ENCODE peak calls at places on chromosomes 5 and 9, in eight cellular contexts. Q is NCI-H1694 treated with DMSO at 0.1 percent for 48 hours, Y is fibroblast of the conjunctiva, A is OCI-LY7, M is HepG2, D is fibroblast of lung, S is posterior cingulate gyrus, I is COR-L47. U is an unnamed sample.

GRCh38 chr9:37031902-37032301 is 2.2 kb downstream of the PAX5 start:
- DNase-seq in Y (no peak), M (no peak), S (no peak), I (no peak), Q (no peak), A (peak), D (no peak), U (no peak)

GRCh38 chr9:12426198-12426864 is 266.9 kb upstream of the TYRP1 start:
- DNase-seq in S (no peak), M (no peak), A (no peak), I (peak), Y (peak), D (peak), Q (peak), U (peak)

GRCh38 chr9:110123364-110124095 is 84.4 kb downstream of the C9orf152 start:
- DNase-seq in M (no peak), A (no peak), D (peak), Q (no peak), S (no peak), I (no peak), Y (no peak), U (no peak)

GRCh38 chr5:126003309-126003708 is 419.9 kb upstream of the GRAMD2B start:
- DNase-seq in Q (no peak), A (no peak), Y (peak), D (peak), S (no peak), M (no peak), I (no peak), U (no peak)

GRCh38 chr5:111367081-111367480 is 142.9 kb downstream of the CAMK4 start:
- DNase-seq in D (no peak), A (no peak), Y (no peak), I (no peak), S (no peak), Q (no peak), M (no peak), U (peak)

GRCh38 chr5:176639981-176640380 is 7.3 kb upstream of the TSPAN17 start:
- DNase-seq in A (no peak), Q (peak), S (peak), D (peak), Y (peak), I (peak), M (no peak), U (no peak)

GRCh38 chr5:109309326-109310063 is 100.3 kb downstream of the PJA2 start:
- DNase-seq in S (no peak), A (no peak), Q (no peak), D (no peak), I (no peak), M (no peak), Y (no peak), U (no peak)

GRCh38 chr9:127779136-127779981 is 893 bp upstream of the SH2D3C start:
- DNase-seq in S (no peak), Q (no peak), M (no peak), Y (peak), A (peak), I (no peak), D (peak), U (no peak)

GRCh38 chr9:114382951-114383865 is 4.6 kb downstream of the AKNA start:
- DNase-seq in I (no peak), A (no peak), Y (no peak), S (peak), D (peak), M (no peak), Q (no peak), U (no peak)

GRCh38 chr5:127229185-127229889 is 61.3 kb upstream of the MEGF10 start:
- DNase-seq in D (peak), I (peak), S (peak), Q (no peak), M (no peak), A (no peak), Y (no peak), U (peak)

GRCh38 chr9:90855208-90856000 is 53.8 kb downstream of the SYK start:
- DNase-seq in Q (peak), I (no peak), M (no peak), S (no peak), Y (no peak), D (no peak), A (no peak), U (no peak)

GRCh38 chr5:125750538-125751186 is 672.5 kb upstream of the GRAMD2B start:
- DNase-seq in S (no peak), Q (no peak), Y (no peak), I (no peak), D (no peak), M (no peak), A (no peak), U (no peak)

GRCh38 chr5:604391-604831 is 7.7 kb upstream of the CEP72 start:
- DNase-seq in S (peak), D (no peak), A (no peak), I (no peak), Y (no peak), M (no peak), Q (no peak), U (no peak)

GRCh38 chr5:133195250-133195649 is 143.4 kb downstream of the HSPA4 start:
- DNase-seq in I (no peak), S (no peak), Y (no peak), A (no peak), D (no peak), M (no peak), Q (no peak), U (no peak)

GRCh38 chr5:96790851-96791513 is 16.8 kb downstream of the ERAP1 start:
- DNase-seq in D (peak), I (peak), S (no peak), Q (no peak), M (no peak), Y (no peak), A (no peak), U (no peak)

GRCh38 chr5:33074548-33074947 is 363.4 kb downstream of the NPR3 start:
- DNase-seq in I (no peak), S (no peak), Q (no peak), Y (no peak), A (no peak), M (no peak), D (peak), U (no peak)

GRCh38 chr9:68999393-69000105 is 14.4 kb downstream of the PRKACG start:
- DNase-seq in I (peak), Q (peak), D (peak), A (peak), S (no peak), Y (peak), M (peak), U (peak)

GRCh38 chr9:127170652-127171051 is 48.2 kb upstream of the ANGPTL2 start:
- DNase-seq in S (no peak), D (no peak), I (no peak), A (no peak), Q (no peak), Y (no peak), M (no peak), U (no peak)

GRCh38 chr9:136234597-136234996 is 11.0 kb downstream of the QSOX2 start:
- DNase-seq in I (no peak), S (no peak), D (no peak), Q (no peak), A (no peak), M (no peak), Y (no peak), U (no peak)

GRCh38 chr9:136143215-136144001 is 24.7 kb upstream of the TMEM250 start:
- DNase-seq in D (peak), Q (peak), S (no peak), I (peak), M (peak), Y (no peak), A (peak), U (no peak)

GRCh38 chr9:117549444-117549843 is 134.6 kb upstream of the ASTN2 start:
- DNase-seq in I (no peak), Q (no peak), D (no peak), M (no peak), A (no peak), Y (no peak), S (no peak), U (no peak)

GRCh38 chr9:132074736-132075135 is 4.9 kb downstream of the MED27 start:
- DNase-seq in M (no peak), Q (no peak), S (no peak), Y (peak), D (peak), A (no peak), I (no peak), U (no peak)

GRCh38 chr5:96680759-96681158 is 18.6 kb downstream of the CAST start:
- DNase-seq in Q (no peak), A (no peak), M (no peak), Y (no peak), S (no peak), D (no peak), I (no peak), U (no peak)

GRCh38 chr5:68368280-68368679 is 152.7 kb downstream of the PIK3R1 start:
- DNase-seq in D (no peak), Q (no peak), S (no peak), M (peak), I (no peak), Y (no peak), A (no peak), U (no peak)

GRCh38 chr9:137971477-137972138 is 94.0 kb downstream of the CACNA1B start:
- DNase-seq in D (no peak), Q (no peak), M (no peak), S (peak), I (no peak), Y (no peak), A (no peak), U (no peak)

GRCh38 chr9:112157087-112157486 is 18.0 kb downstream of the SUSD1 start:
- DNase-seq in Y (no peak), Q (no peak), M (no peak), D (no peak), A (no peak), S (no peak), I (no peak), U (no peak)

GRCh38 chr5:541148-541887 is 17.1 kb upstream of the SLC9A3 start:
- DNase-seq in S (peak), A (peak), M (no peak), D (no peak), Q (no peak), I (no peak), Y (no peak), U (no peak)

GRCh38 chr5:97090944-97091343 is 51.5 kb downstream of the LIX1 start:
- DNase-seq in D (no peak), Y (no peak), S (no peak), Q (no peak), A (no peak), I (no peak), M (no peak), U (no peak)

GRCh38 chr9:14346826-14347407 is 33.0 kb upstream of the NFIB start:
- DNase-seq in Q (no peak), S (peak), A (no peak), Y (no peak), D (no peak), I (peak), M (no peak), U (no peak)

GRCh38 chr5:174608631-174609097 is 115.7 kb upstream of the MSX2 start:
- DNase-seq in I (peak), D (no peak), Y (no peak), A (no peak), S (no peak), M (no peak), Q (no peak), U (no peak)

GRCh38 chr9:82081507-82081906 is 92.9 kb downstream of the SPATA31D1 start:
- DNase-seq in S (no peak), I (no peak), Q (peak), M (no peak), A (no peak), Y (no peak), D (peak), U (no peak)

GRCh38 chr5:946720-947625 is 54.3 kb downstream of the TRIP13 start:
- DNase-seq in I (no peak), M (no peak), S (no peak), A (no peak), D (no peak), Y (no peak), Q (no peak), U (no peak)

GRCh38 chr9:99000480-99001395 is 57.0 kb downstream of the COL15A1 start:
- DNase-seq in Y (peak), Q (peak), I (peak), M (peak), A (peak), D (peak), S (no peak), U (peak)

GRCh38 chr5:1508679-1509290 is 15.0 kb downstream of the LPCAT1 start:
- DNase-seq in A (no peak), D (peak), M (no peak), Q (no peak), S (peak), Y (no peak), I (no peak), U (no peak)